ENCODE peak calls at places on chromosomes 2 and 18, in seven cellular contexts. One of them, this sample, is unnamed.

GRCh38 chr2:50840346-50841124 is 191.4 kb downstream of the NRXN1 start:
- DNase-seq in heart left ventricle: no peak
- DNase-seq in IMR-90: no peak
- DNase-seq in uterus: no peak
- DNase-seq in Peyer's patch: no peak
- DNase-seq in right lobe of liver: no peak
- DNase-seq in transverse colon: no peak
- DNase-seq in this sample: no peak

GRCh38 chr18:41456791-41457190 is 498.2 kb upstream of the PIK3C3 start:
- DNase-seq in transverse colon: no peak
- DNase-seq in heart left ventricle: no peak
- DNase-seq in right lobe of liver: no peak
- DNase-seq in IMR-90: no peak
- DNase-seq in uterus: no peak
- DNase-seq in Peyer's patch: no peak
- DNase-seq in this sample: no peak

GRCh38 chr18:2906522-2907458 is 60.0 kb downstream of the EMILIN2 start:
- DNase-seq in Peyer's patch: peak
- DNase-seq in transverse colon: peak
- DNase-seq in uterus: peak
- DNase-seq in IMR-90: no peak
- DNase-seq in heart left ventricle: peak
- DNase-seq in right lobe of liver: peak
- DNase-seq in this sample: no peak

GRCh38 chr2:27442981-27443323 is 771 bp downstream of the KRTCAP3 start:
- DNase-seq in Peyer's patch: peak
- DNase-seq in IMR-90: no peak
- DNase-seq in heart left ventricle: no peak
- DNase-seq in right lobe of liver: no peak
- DNase-seq in transverse colon: peak
- DNase-seq in uterus: no peak
- DNase-seq in this sample: no peak

GRCh38 chr2:80560298-80560697 is 255.7 kb upstream of the LRRTM1 start:
- DNase-seq in heart left ventricle: no peak
- DNase-seq in right lobe of liver: no peak
- DNase-seq in transverse colon: no peak
- DNase-seq in IMR-90: no peak
- DNase-seq in uterus: no peak
- DNase-seq in Peyer's patch: no peak
- DNase-seq in this sample: no peak

GRCh38 chr2:133413863-133414262 is 154.4 kb downstream of the NCKAP5 start:
- DNase-seq in uterus: no peak
- DNase-seq in Peyer's patch: no peak
- DNase-seq in right lobe of liver: no peak
- DNase-seq in transverse colon: no peak
- DNase-seq in IMR-90: no peak
- DNase-seq in heart left ventricle: no peak
- DNase-seq in this sample: no peak

GRCh38 chr2:63047534-63048281 is 2.9 kb upstream of the OTX1 start:
- DNase-seq in IMR-90: no peak
- DNase-seq in heart left ventricle: peak
- DNase-seq in right lobe of liver: no peak
- DNase-seq in transverse colon: peak
- DNase-seq in uterus: no peak
- DNase-seq in Peyer's patch: peak
- DNase-seq in this sample: no peak

GRCh38 chr2:109032229-109032800 is 43.3 kb upstream of the EDAR start:
- DNase-seq in IMR-90: no peak
- DNase-seq in right lobe of liver: no peak
- DNase-seq in uterus: no peak
- DNase-seq in transverse colon: no peak
- DNase-seq in Peyer's patch: no peak
- DNase-seq in heart left ventricle: no peak
- DNase-seq in this sample: no peak

GRCh38 chr18:69725009-69725408 is 222.7 kb downstream of the CD226 start:
- DNase-seq in heart left ventricle: no peak
- DNase-seq in Peyer's patch: no peak
- DNase-seq in uterus: no peak
- DNase-seq in right lobe of liver: no peak
- DNase-seq in transverse colon: no peak
- DNase-seq in IMR-90: peak
- DNase-seq in this sample: no peak

GRCh38 chr2:204018717-204019116 is 82.2 kb downstream of the ICOS start:
- DNase-seq in uterus: no peak
- DNase-seq in Peyer's patch: no peak
- DNase-seq in transverse colon: no peak
- DNase-seq in right lobe of liver: no peak
- DNase-seq in heart left ventricle: no peak
- DNase-seq in IMR-90: no peak
- DNase-seq in this sample: no peak

GRCh38 chr18:5036523-5036922 is 160.5 kb downstream of the AKAIN1 start:
- DNase-seq in transverse colon: no peak
- DNase-seq in IMR-90: no peak
- DNase-seq in Peyer's patch: no peak
- DNase-seq in heart left ventricle: no peak
- DNase-seq in right lobe of liver: no peak
- DNase-seq in uterus: no peak
- DNase-seq in this sample: no peak

GRCh38 chr2:44936715-44937687 is 4.5 kb upstream of the SIX3 start:
- DNase-seq in uterus: no peak
- DNase-seq in heart left ventricle: no peak
- DNase-seq in IMR-90: no peak
- DNase-seq in Peyer's patch: peak
- DNase-seq in transverse colon: no peak
- DNase-seq in right lobe of liver: no peak
- DNase-seq in this sample: no peak

GRCh38 chr2:4635289-4635688 is 931.9 kb downstream of the DCDC2C start:
- DNase-seq in Peyer's patch: no peak
- DNase-seq in IMR-90: no peak
- DNase-seq in uterus: no peak
- DNase-seq in heart left ventricle: no peak
- DNase-seq in transverse colon: no peak
- DNase-seq in right lobe of liver: no peak
- DNase-seq in this sample: no peak

GRCh38 chr18:80147418-80148315 is 38.6 kb downstream of the ADNP2 start:
- DNase-seq in uterus: peak
- DNase-seq in Peyer's patch: peak
- DNase-seq in IMR-90: peak
- DNase-seq in right lobe of liver: peak
- DNase-seq in transverse colon: peak
- DNase-seq in heart left ventricle: peak
- DNase-seq in this sample: no peak

GRCh38 chr2:8548871-8549221 is 133.0 kb upstream of the ID2 start:
- DNase-seq in Peyer's patch: no peak
- DNase-seq in right lobe of liver: no peak
- DNase-seq in IMR-90: no peak
- DNase-seq in uterus: no peak
- DNase-seq in heart left ventricle: no peak
- DNase-seq in transverse colon: peak
- DNase-seq in this sample: no peak

GRCh38 chr2:160666019-160666676 is 172.5 kb upstream of the RBMS1 start:
- DNase-seq in Peyer's patch: no peak
- DNase-seq in IMR-90: peak
- DNase-seq in uterus: peak
- DNase-seq in heart left ventricle: no peak
- DNase-seq in transverse colon: no peak
- DNase-seq in right lobe of liver: no peak
- DNase-seq in this sample: peak

GRCh38 chr2:27027211-27027651 is 5.5 kb upstream of the TMEM214 start:
- DNase-seq in heart left ventricle: no peak
- DNase-seq in Peyer's patch: no peak
- DNase-seq in right lobe of liver: no peak
- DNase-seq in transverse colon: no peak
- DNase-seq in uterus: no peak
- DNase-seq in IMR-90: no peak
- DNase-seq in this sample: no peak

GRCh38 chr2:51846018-51846417 is 814.1 kb upstream of the NRXN1 start:
- DNase-seq in heart left ventricle: no peak
- DNase-seq in Peyer's patch: no peak
- DNase-seq in IMR-90: no peak
- DNase-seq in transverse colon: no peak
- DNase-seq in uterus: no peak
- DNase-seq in right lobe of liver: no peak
- DNase-seq in this sample: no peak

GRCh38 chr18:22609642-22610041 is 191.9 kb upstream of the CTAGE1 start:
- DNase-seq in heart left ventricle: peak
- DNase-seq in right lobe of liver: peak
- DNase-seq in transverse colon: peak
- DNase-seq in IMR-90: peak
- DNase-seq in Peyer's patch: no peak
- DNase-seq in uterus: peak
- DNase-seq in this sample: no peak

GRCh38 chr2:172704072-172704936 is 31.3 kb upstream of the RAPGEF4 start:
- DNase-seq in uterus: no peak
- DNase-seq in IMR-90: peak
- DNase-seq in Peyer's patch: no peak
- DNase-seq in transverse colon: no peak
- DNase-seq in heart left ventricle: no peak
- DNase-seq in right lobe of liver: no peak
- DNase-seq in this sample: peak

GRCh38 chr2:108619916-108620620 is 85.8 kb downstream of the LIMS1 start:
- DNase-seq in right lobe of liver: no peak
- DNase-seq in uterus: no peak
- DNase-seq in Peyer's patch: no peak
- DNase-seq in heart left ventricle: no peak
- DNase-seq in transverse colon: no peak
- DNase-seq in IMR-90: no peak
- DNase-seq in this sample: no peak

GRCh38 chr18:59026364-59026763 is 113.3 kb upstream of the SEC11C start:
- DNase-seq in IMR-90: no peak
- DNase-seq in heart left ventricle: no peak
- DNase-seq in transverse colon: no peak
- DNase-seq in uterus: no peak
- DNase-seq in Peyer's patch: no peak
- DNase-seq in right lobe of liver: no peak
- DNase-seq in this sample: no peak

GRCh38 chr2:30217644-30218361 is 13.5 kb upstream of the LBH start:
- DNase-seq in transverse colon: peak
- DNase-seq in Peyer's patch: peak
- DNase-seq in uterus: no peak
- DNase-seq in right lobe of liver: no peak
- DNase-seq in heart left ventricle: no peak
- DNase-seq in IMR-90: no peak
- DNase-seq in this sample: no peak

DNA sequence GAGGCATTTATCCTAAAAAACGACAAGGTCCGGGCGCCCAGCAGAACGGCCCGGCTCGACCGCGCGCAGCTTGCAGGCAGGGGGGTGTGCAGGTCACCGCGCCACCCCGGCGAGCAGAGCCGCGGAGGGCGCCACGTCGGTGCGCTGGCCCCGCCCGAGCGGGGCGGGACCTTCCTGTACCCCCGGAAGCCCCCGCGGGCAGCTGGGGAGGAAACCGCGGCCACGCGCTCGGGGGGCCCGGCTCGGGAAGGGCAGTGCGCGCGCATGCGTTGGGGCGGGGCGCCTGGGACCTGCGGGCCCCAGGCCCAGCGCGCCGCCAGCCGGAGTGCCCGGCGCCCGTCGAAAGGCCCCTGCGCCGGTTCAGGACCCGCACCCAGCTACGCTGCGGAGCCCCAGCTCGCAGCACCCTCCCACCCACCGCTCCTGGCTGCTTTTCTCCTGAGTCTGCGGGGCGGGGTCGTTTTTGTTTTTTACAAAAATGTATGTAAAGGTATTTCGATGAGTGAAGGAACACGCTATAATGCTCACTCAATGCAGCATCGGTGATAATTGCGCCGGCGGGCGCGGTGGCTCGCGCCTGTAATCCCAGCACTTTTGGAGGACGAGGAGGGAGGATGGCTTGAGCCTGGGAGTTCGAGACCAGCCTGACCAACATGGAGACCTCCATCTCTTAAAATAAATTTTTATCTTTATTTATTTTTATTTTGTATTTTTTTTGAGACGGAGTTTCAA is 47.7 kb upstream of the POMC start:
- DNase-seq in Peyer's patch: peak
- DNase-seq in IMR-90: no peak
- DNase-seq in heart left ventricle: peak
- DNase-seq in transverse colon: peak
- DNase-seq in uterus: peak
- DNase-seq in right lobe of liver: peak
- DNase-seq in this sample: no peak
- TF ChIP-seq POLR2A in Peyer's patch: no peak
- TF ChIP-seq POLR2A in IMR-90: no peak
- TF ChIP-seq POLR2A in heart left ventricle: no peak
- TF ChIP-seq POLR2A in transverse colon: no peak
- TF ChIP-seq POLR2A in uterus: peak
- TF ChIP-seq POLR2A in right lobe of liver: peak
- TF ChIP-seq POLR2A in this sample: no peak

GRCh38 chr2:33476100-33476792 is at the start of gene RASGRP3:
- DNase-seq in heart left ventricle: peak
- DNase-seq in right lobe of liver: peak
- DNase-seq in Peyer's patch: peak
- DNase-seq in uterus: peak
- DNase-seq in IMR-90: peak
- DNase-seq in transverse colon: peak
- DNase-seq in this sample: peak
- TF ChIP-seq POLR2A in heart left ventricle: peak
- TF ChIP-seq POLR2A in right lobe of liver: peak
- TF ChIP-seq POLR2A in Peyer's patch: no peak
- TF ChIP-seq POLR2A in uterus: no peak
- TF ChIP-seq POLR2A in IMR-90: no peak
- TF ChIP-seq POLR2A in transverse colon: peak
- TF ChIP-seq POLR2A in this sample: peak

GRCh38 chr2:66433945-66434678 is 813 bp upstream of the MEIS1 start:
- DNase-seq in uterus: peak
- DNase-seq in Peyer's patch: peak
- DNase-seq in right lobe of liver: peak
- DNase-seq in transverse colon: peak
- DNase-seq in heart left ventricle: peak
- DNase-seq in IMR-90: peak
- DNase-seq in this sample: peak
- TF ChIP-seq POLR2A in uterus: peak
- TF ChIP-seq POLR2A in Peyer's patch: no peak
- TF ChIP-seq POLR2A in right lobe of liver: peak
- TF ChIP-seq POLR2A in transverse colon: no peak
- TF ChIP-seq POLR2A in heart left ventricle: no peak
- TF ChIP-seq POLR2A in IMR-90: peak
- TF ChIP-seq POLR2A in this sample: no peak

DNA sequence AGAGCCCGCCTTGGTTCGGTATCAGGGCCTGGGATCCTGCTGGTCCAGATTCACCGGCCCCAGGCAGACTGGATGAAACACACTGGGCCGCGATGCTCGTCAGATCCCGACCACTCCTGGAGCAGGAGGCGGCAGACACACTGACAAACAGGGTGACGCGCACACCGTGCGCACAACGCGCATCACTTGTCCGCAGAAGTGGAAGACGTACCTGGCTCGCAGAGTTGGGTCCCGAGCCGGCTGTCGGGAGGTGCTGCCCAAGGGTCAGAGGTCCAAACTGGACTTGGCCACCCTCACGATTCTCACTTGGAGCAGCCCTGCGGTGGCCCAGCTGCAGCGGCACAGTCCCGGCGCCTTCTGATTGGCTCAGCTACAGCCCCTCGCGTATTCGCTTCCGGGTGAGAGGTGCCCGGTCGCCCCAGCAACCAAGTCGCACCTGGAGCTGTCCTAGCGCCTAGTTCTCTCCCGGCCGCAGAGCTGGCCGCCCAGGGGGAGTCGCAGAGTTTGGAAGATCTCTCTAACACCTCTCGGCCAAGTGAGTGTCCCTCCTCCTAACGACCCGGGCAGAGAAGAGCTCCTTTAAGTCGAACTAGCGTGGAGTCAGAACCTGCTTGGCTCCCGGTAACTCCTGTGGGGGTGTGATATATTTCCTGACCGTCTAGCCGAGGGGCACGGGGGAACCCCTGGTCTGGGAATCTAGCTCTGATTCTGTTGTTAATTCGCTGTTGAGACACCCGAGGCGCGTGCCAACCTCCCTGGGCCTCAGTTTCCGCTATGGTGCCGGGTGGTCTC is at the start of the genes DHX57 and MORN2:
- DNase-seq in heart left ventricle: peak
- DNase-seq in Peyer's patch: peak
- DNase-seq in right lobe of liver: peak
- DNase-seq in IMR-90: peak
- DNase-seq in uterus: peak
- DNase-seq in transverse colon: peak
- DNase-seq in this sample: peak
- TF ChIP-seq POLR2A in heart left ventricle: peak
- TF ChIP-seq POLR2A in Peyer's patch: no peak
- TF ChIP-seq POLR2A in right lobe of liver: peak
- TF ChIP-seq POLR2A in IMR-90: no peak
- TF ChIP-seq POLR2A in uterus: peak
- TF ChIP-seq POLR2A in transverse colon: no peak
- TF ChIP-seq POLR2A in this sample: peak